ENCODE peak calls at places on chromosomes 4 and X, in five cellular contexts. S, A, I, D and W are unnamed samples. For H3K36me3, the result is how much of the 10 kb centered on the place peaks cover.

GRCh38 chrX:10370976-10371375 is 214.2 kb downstream of the CLCN4 start:
- DNase-seq in S (no peak), A (no peak), I (no peak), D (no peak), W (no peak)

GRCh38 chr4:110135523-110135922 is 62.9 kb downstream of the ELOVL6 start:
- DNase-seq in S (no peak), A (no peak), I (no peak), D (no peak), W (no peak)

GRCh38 chrX:130990723-130991122 is 67.4 kb upstream of the ARHGAP36 start:
- DNase-seq in S (no peak), A (no peak), I (no peak), D (no peak), W (no peak)

GRCh38 chr4:184355111-184355604 is 119.2 kb downstream of the IRF2 start:
- DNase-seq in S (no peak), A (peak), I (no peak), D (no peak), W (no peak)

GRCh38 chrX:17412692-17413091 is 37.7 kb downstream of the NHS start:
- DNase-seq in S (no peak), A (peak), I (no peak), D (no peak), W (no peak)

GRCh38 chrX:69748055-69748454 is 132.1 kb downstream of the EDA start:
- DNase-seq in S (no peak), A (no peak), I (no peak), D (no peak), W (no peak)

GRCh38 chrX:85111347-85111746 is 107.7 kb downstream of the APOOL start:
- DNase-seq in S (no peak), A (no peak), I (no peak), D (no peak), W (peak)

GRCh38 chrX:131081772-131082755 is 23.9 kb downstream of the ARHGAP36 start:
- DNase-seq in S (no peak), A (no peak), I (no peak), D (no peak), W (no peak)

GRCh38 chrX:43279341-43279808 is 376.7 kb upstream of the MAOA start:
- DNase-seq in S (no peak), A (no peak), I (no peak), D (no peak), W (no peak)

GRCh38 chr4:101851671-101852070 is 61.1 kb downstream of the BANK1 start:
- DNase-seq in S (no peak), A (no peak), I (no peak), D (no peak), W (no peak)

GRCh38 chrX:50618788-50619558 is 148.3 kb upstream of the DGKK start:
- DNase-seq in S (no peak), A (no peak), I (no peak), D (no peak), W (no peak)

GRCh38 chrX:19440713-19441112 is 74.6 kb downstream of the MAP3K15 start:
- DNase-seq in S (no peak), A (peak), I (no peak), D (no peak), W (no peak)

GRCh38 chr4:5511791-5512190 is 196.6 kb downstream of the EVC2 start:
- DNase-seq in S (no peak), A (no peak), I (no peak), D (no peak), W (no peak)

GRCh38 chr4:182917182-182918043 is at the start of gene DCTD:
- DNase-seq in S (peak), A (no peak), I (peak), D (peak), W (peak)

GRCh38 chrX:51894697-51895336 is 1.4 kb downstream of the MAGED1 start:
- DNase-seq in S (no peak), A (no peak), I (no peak), D (no peak), W (no peak)

GRCh38 chrX:5388087-5388486 is 840.6 kb downstream of the NLGN4X start:
- DNase-seq in S (no peak), A (no peak), I (no peak), D (no peak), W (no peak)

GRCh38 chr4:151658959-151659593 is 101.7 kb downstream of the GATB start:
- DNase-seq in S (no peak), A (no peak), I (no peak), D (no peak), W (peak)

GRCh38 chr4:164621886-164622521 is 131.9 kb upstream of the SMIM31 start:
- DNase-seq in S (no peak), A (no peak), I (no peak), D (no peak), W (no peak)

GRCh38 chr4:71266090-71266794 is 72.6 kb upstream of the SLC4A4 start:
- DNase-seq in S (no peak), A (no peak), I (no peak), D (no peak), W (no peak)

GRCh38 chr4:99918656-99919055 is 24.4 kb upstream of the LAMTOR3 start:
- DNase-seq in S (no peak), A (no peak), I (no peak), D (no peak), W (no peak)

GRCh38 chr4:101191302-101192098 is 155.8 kb downstream of the PPP3CA start:
- DNase-seq in S (peak), A (no peak), I (no peak), D (peak), W (no peak)

GRCh38 chr4:81352476-81352875 is 119.2 kb downstream of the RASGEF1B start:
- DNase-seq in S (no peak), A (no peak), I (no peak), D (no peak), W (no peak)

GRCh38 chrX:77597090-77597489 is 149.9 kb downstream of the FGF16 start:
- DNase-seq in S (no peak), A (no peak), I (no peak), D (no peak), W (no peak)

GRCh38 chr4:141016117-141016798 is 117.0 kb downstream of the RNF150 start:
- DNase-seq in S (no peak), A (no peak), I (no peak), D (no peak), W (no peak)

GRCh38 chrX:29746326-29746725 is 469.0 kb upstream of the MAGEB2 start:
- DNase-seq in S (no peak), A (no peak), I (no peak), D (no peak), W (no peak)

GRCh38 chrX:29662759-29663503 is 552.4 kb upstream of the MAGEB2 start:
- DNase-seq in S (no peak), A (peak), I (no peak), D (no peak), W (no peak)

GRCh38 chr4:69781458-69782418 is 21.3 kb upstream of the SULT1B1 start:
- DNase-seq in S (no peak), A (no peak), I (no peak), D (no peak), W (no peak)

GRCh38 chrX:130174051-130174704 is 2.4 kb downstream of the RAB33A start:
- DNase-seq in S (no peak), A (no peak), I (no peak), D (no peak), W (no peak)

GRCh38 chr4:184397516-184398163 is 76.7 kb downstream of the IRF2 start:
- DNase-seq in S (no peak), A (no peak), I (no peak), D (no peak), W (no peak)

GRCh38 chr4:177938226-177938625 is 496.0 kb upstream of the AGA start:
- DNase-seq in S (no peak), A (peak), I (no peak), D (no peak), W (no peak)

GRCh38 chrX:9670136-9670905 is 95.3 kb downstream of the GPR143 start:
- DNase-seq in S (no peak), A (no peak), I (no peak), D (no peak), W (no peak)

DNA sequence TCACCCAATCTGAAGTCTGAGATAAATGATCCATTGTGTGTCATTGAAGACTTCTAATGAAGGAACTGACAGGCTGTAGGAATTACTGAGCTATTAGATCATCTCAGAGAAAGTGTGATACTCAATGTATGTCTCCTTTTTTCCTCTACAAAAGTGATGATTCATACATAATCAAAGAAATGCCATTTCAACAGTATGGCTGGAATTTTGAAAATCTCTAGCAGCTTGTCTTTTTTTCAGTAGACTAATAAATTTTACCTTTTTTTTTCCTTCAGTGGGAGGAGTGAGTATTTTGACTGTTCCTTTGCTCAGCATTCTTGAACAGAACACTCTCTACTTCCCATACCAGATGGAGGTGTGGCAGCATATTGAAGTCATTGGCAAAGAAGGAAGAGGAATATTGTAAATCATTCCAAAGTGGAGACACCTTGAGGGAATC is 222.8 kb upstream of the PCDH18 start:
- DNase-seq in S (no peak), A (peak), I (no peak), D (no peak), W (no peak)
- H3K36me3 ChIP-seq in S (under half), A (under half), I (under half), D (under half), W (under half)

DNA sequence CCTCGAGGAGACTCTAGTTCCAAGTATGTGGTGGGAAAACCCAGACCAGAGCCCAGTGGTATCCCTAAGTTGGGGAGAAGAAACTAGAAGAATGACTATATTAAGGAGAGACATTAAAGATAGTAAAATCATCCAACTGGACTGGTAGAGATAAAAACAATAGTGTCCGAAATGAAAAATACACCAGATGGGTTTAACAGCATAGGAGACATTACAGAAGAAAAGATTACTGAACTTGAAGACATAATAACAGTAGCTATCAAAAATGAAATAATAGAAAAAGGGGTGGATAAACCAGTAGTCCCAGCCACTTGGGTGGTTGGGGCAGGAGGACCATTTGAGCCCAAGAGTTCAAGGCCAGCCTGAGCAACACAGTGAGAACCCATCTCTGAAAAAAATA is 31.9 kb downstream of the SMIM14 start:
- DNase-seq in S (no peak), A (no peak), I (no peak), D (no peak), W (no peak)
- H3K36me3 ChIP-seq in S (under half), A (under half), I (under half), D (under half), W (under half)

DNA sequence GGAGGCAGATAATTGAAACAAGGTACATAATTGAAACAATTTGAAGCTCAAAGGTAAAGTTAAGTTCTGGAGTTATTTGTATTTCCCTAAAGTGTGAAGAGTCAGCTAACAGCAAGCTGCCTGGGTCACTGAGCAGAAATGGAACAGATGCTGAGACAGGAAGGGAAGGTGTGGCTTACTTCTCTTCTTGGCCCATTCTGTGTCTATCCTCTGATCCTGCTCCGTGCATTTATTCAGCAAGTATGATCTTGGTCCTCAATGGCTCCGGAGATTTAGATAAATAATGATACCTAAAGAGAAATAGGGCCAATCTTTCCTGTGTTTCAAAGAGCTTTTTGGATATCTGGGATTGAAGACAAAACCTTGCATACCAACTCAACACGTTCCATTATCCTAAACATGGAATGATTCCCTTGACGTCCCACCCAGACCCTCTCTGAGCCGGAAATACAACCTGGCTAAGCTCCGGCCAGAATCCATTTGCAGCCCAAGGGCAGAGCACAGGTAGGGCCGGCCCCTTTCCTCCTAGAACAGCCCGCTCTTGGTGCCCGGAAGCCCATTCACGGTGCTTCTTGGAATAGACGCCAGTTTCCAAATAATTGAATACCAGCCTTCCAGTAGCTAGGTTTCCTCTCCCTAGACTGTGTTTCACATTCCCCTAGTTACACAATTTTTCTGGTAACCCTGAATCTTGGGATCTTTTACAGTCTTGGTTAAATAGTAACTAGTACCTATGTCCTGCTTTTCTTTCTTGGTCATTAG is 210.9 kb downstream of the NWD2 start:
- DNase-seq in S (no peak), A (no peak), I (no peak), D (no peak), W (no peak)
- H3K36me3 ChIP-seq in S (under half), A (under half), I (under half), D (under half), W (under half)

GRCh38 chr4:48902266-48902665 is 4.3 kb downstream of the OCIAD2 start:
- DNase-seq in S (no peak), A (no peak), I (no peak), D (no peak), W (no peak)
- H3K36me3 ChIP-seq in S (half or more), A (under half), I (under half), D (under half), W (half or more)

GRCh38 chr4:24527371-24527770 is 57.0 kb downstream of the DHX15 start:
- DNase-seq in S (no peak), A (no peak), I (no peak), D (no peak), W (no peak)
- H3K36me3 ChIP-seq in S (half or more), A (under half), I (under half), D (under half), W (half or more)

DNA sequence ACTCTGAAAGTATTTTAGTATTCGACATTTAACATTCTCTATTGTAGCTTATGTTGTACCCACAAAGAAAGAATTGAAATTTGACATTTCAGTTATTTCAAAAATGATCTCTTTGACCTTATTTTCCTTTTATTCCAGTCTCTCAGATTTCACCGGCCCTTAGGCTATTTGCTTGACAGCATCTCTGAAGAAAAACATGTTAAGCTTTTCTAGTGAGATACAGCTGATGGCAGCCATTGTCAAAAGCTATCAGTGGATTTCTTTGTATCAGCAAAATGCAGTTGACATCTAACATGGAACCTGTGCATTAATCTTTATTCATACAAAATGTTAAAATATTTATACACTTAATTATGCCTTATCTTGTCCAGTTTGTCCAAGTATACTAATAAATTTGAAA is 16.7 kb downstream of the ZAR1 start:
- DNase-seq in S (no peak), A (no peak), I (no peak), D (no peak), W (no peak)
- H3K36me3 ChIP-seq in S (half or more), A (under half), I (under half), D (under half), W (half or more)